ENCODE peak calls at places on chromosomes 5 and 9, in nine cellular contexts. One of them, this sample, is unnamed.

GRCh38 chr9:137244486-137245449 is 3.7 kb downstream of the TUBB4B start:
- DNase-seq in upper lobe of right lung: no peak
- DNase-seq in dorsolateral prefrontal cortex: no peak
- DNase-seq in CD8-positive, alpha-beta T cell: no peak
- DNase-seq in cardiac muscle cell: no peak
- DNase-seq in WERI-Rb-1: no peak
- DNase-seq in lower lobe of right lung: no peak
- DNase-seq in testis: no peak
- DNase-seq in psoas muscle: no peak
- DNase-seq in this sample: no peak

GRCh38 chr5:157994271-157994691 is 135.3 kb upstream of the CLINT1 start:
- DNase-seq in WERI-Rb-1: no peak
- DNase-seq in psoas muscle: no peak
- DNase-seq in lower lobe of right lung: no peak
- DNase-seq in dorsolateral prefrontal cortex: no peak
- DNase-seq in cardiac muscle cell: no peak
- DNase-seq in upper lobe of right lung: no peak
- DNase-seq in CD8-positive, alpha-beta T cell: no peak
- DNase-seq in testis: no peak
- DNase-seq in this sample: peak; percentile 8

GRCh38 chr5:83711982-83712601 is 8.6 kb downstream of the HAPLN1 start:
- DNase-seq in cardiac muscle cell: peak; percentile 66
- DNase-seq in upper lobe of right lung: no peak
- DNase-seq in lower lobe of right lung: no peak
- DNase-seq in psoas muscle: no peak
- DNase-seq in WERI-Rb-1: peak; percentile 63
- DNase-seq in CD8-positive, alpha-beta T cell: no peak
- DNase-seq in dorsolateral prefrontal cortex: no peak
- DNase-seq in testis: peak; percentile 73
- DNase-seq in this sample: no peak

GRCh38 chr5:40137223-40137622 is 542.5 kb upstream of the PTGER4 start:
- DNase-seq in cardiac muscle cell: no peak
- DNase-seq in WERI-Rb-1: no peak
- DNase-seq in CD8-positive, alpha-beta T cell: no peak
- DNase-seq in testis: no peak
- DNase-seq in psoas muscle: no peak
- DNase-seq in upper lobe of right lung: no peak
- DNase-seq in dorsolateral prefrontal cortex: no peak
- DNase-seq in lower lobe of right lung: no peak
- DNase-seq in this sample: no peak

GRCh38 chr9:33932078-33932807 is 115.3 kb downstream of the UBE2R2 start:
- DNase-seq in psoas muscle: no peak
- DNase-seq in upper lobe of right lung: no peak
- DNase-seq in testis: peak; percentile 11
- DNase-seq in CD8-positive, alpha-beta T cell: no peak
- DNase-seq in lower lobe of right lung: no peak
- DNase-seq in cardiac muscle cell: no peak
- DNase-seq in dorsolateral prefrontal cortex: no peak
- DNase-seq in WERI-Rb-1: no peak
- DNase-seq in this sample: no peak

GRCh38 chr9:90870646-90871326 is 69.2 kb downstream of the SYK start:
- DNase-seq in psoas muscle: no peak
- DNase-seq in cardiac muscle cell: peak; percentile 59
- DNase-seq in WERI-Rb-1: peak; percentile 35
- DNase-seq in CD8-positive, alpha-beta T cell: no peak
- DNase-seq in lower lobe of right lung: no peak
- DNase-seq in dorsolateral prefrontal cortex: no peak
- DNase-seq in testis: peak; percentile 48
- DNase-seq in upper lobe of right lung: no peak
- DNase-seq in this sample: peak; percentile 16

GRCh38 chr9:97781902-97782301 is 71.1 kb upstream of the FOXE1 start:
- DNase-seq in WERI-Rb-1: no peak
- DNase-seq in dorsolateral prefrontal cortex: no peak
- DNase-seq in CD8-positive, alpha-beta T cell: no peak
- DNase-seq in psoas muscle: no peak
- DNase-seq in lower lobe of right lung: no peak
- DNase-seq in testis: no peak
- DNase-seq in cardiac muscle cell: no peak
- DNase-seq in upper lobe of right lung: no peak
- DNase-seq in this sample: no peak

GRCh38 chr9:130237763-130238524 is 27.6 kb upstream of the HMCN2 start:
- DNase-seq in cardiac muscle cell: no peak
- DNase-seq in testis: no peak
- DNase-seq in dorsolateral prefrontal cortex: no peak
- DNase-seq in CD8-positive, alpha-beta T cell: no peak
- DNase-seq in WERI-Rb-1: no peak
- DNase-seq in upper lobe of right lung: peak; percentile 84
- DNase-seq in psoas muscle: no peak
- DNase-seq in lower lobe of right lung: peak; percentile 81
- DNase-seq in this sample: no peak

GRCh38 chr9:81871695-81872094 is 56.5 kb upstream of the SPATA31D4 start:
- DNase-seq in upper lobe of right lung: no peak
- DNase-seq in WERI-Rb-1: no peak
- DNase-seq in dorsolateral prefrontal cortex: no peak
- DNase-seq in lower lobe of right lung: no peak
- DNase-seq in cardiac muscle cell: peak; percentile 44
- DNase-seq in psoas muscle: no peak
- DNase-seq in testis: no peak
- DNase-seq in CD8-positive, alpha-beta T cell: no peak
- DNase-seq in this sample: no peak

GRCh38 chr9:134192951-134193731 is 28.8 kb upstream of the RNU6ATAC start:
- DNase-seq in psoas muscle: peak; percentile 10
- DNase-seq in CD8-positive, alpha-beta T cell: no peak
- DNase-seq in upper lobe of right lung: peak; percentile 74
- DNase-seq in cardiac muscle cell: no peak
- DNase-seq in dorsolateral prefrontal cortex: no peak
- DNase-seq in lower lobe of right lung: peak; percentile 63
- DNase-seq in testis: no peak
- DNase-seq in WERI-Rb-1: no peak
- DNase-seq in this sample: no peak

GRCh38 chr9:93520523-93520922 is 55.9 kb upstream of the PHF2 start:
- DNase-seq in WERI-Rb-1: no peak
- DNase-seq in CD8-positive, alpha-beta T cell: no peak
- DNase-seq in cardiac muscle cell: no peak
- DNase-seq in testis: no peak
- DNase-seq in dorsolateral prefrontal cortex: no peak
- DNase-seq in psoas muscle: no peak
- DNase-seq in lower lobe of right lung: no peak
- DNase-seq in upper lobe of right lung: no peak
- DNase-seq in this sample: no peak

GRCh38 chr5:39005566-39006232 is 68.5 kb downstream of the RICTOR start:
- DNase-seq in upper lobe of right lung: no peak
- DNase-seq in WERI-Rb-1: peak; percentile 41
- DNase-seq in dorsolateral prefrontal cortex: no peak
- DNase-seq in testis: no peak
- DNase-seq in psoas muscle: no peak
- DNase-seq in CD8-positive, alpha-beta T cell: no peak
- DNase-seq in lower lobe of right lung: no peak
- DNase-seq in cardiac muscle cell: no peak
- DNase-seq in this sample: no peak
- TF ChIP-seq CTCF in upper lobe of right lung: peak; percentile 46
- TF ChIP-seq CTCF in WERI-Rb-1: peak; percentile 59
- TF ChIP-seq CTCF in dorsolateral prefrontal cortex: peak; percentile 48
- TF ChIP-seq CTCF in testis: no peak
- TF ChIP-seq CTCF in psoas muscle: peak; percentile 63
- TF ChIP-seq CTCF in CD8-positive, alpha-beta T cell: no peak
- TF ChIP-seq CTCF in lower lobe of right lung: peak; percentile 38
- TF ChIP-seq CTCF in cardiac muscle cell: peak; percentile 24
- TF ChIP-seq CTCF in this sample: peak; percentile 64

DNA sequence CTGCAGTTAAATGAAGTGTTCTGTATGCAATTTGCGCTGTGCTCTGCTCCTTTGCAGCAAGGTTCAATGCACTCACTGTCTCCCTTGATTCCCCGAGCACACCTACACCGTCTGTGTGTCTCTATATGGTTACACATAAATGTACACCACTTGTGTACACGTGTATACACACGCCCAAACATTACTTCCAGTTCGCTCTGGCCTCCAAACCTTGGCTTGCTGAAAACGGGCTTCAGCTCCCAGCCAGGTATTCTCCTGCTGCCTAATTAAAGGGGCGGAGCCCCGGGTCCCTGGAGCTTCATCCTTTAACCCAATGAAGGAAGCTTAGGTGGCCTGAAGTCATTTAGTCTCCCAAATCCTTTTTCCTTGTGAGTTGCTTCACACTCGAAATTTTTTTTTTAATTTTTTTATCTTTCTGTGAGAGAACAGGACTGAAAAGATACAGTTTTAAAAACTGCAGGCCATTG is 4.6 kb downstream of the ISL1 start:
- DNase-seq in cardiac muscle cell: no peak
- DNase-seq in lower lobe of right lung: no peak
- DNase-seq in psoas muscle: no peak
- DNase-seq in testis: no peak
- DNase-seq in upper lobe of right lung: no peak
- DNase-seq in WERI-Rb-1: no peak
- DNase-seq in dorsolateral prefrontal cortex: no peak
- DNase-seq in CD8-positive, alpha-beta T cell: no peak
- DNase-seq in this sample: no peak
- H3K27me3 ChIP-seq in cardiac muscle cell: peaks cover 36% of the 10 kb centered on the region
- H3K27me3 ChIP-seq in lower lobe of right lung: peaks cover 92% of the 10 kb centered on the region
- H3K27me3 ChIP-seq in psoas muscle: peaks cover 23% of the 10 kb centered on the region
- H3K27me3 ChIP-seq in testis: no peaks in the 10 kb centered on the region
- H3K27me3 ChIP-seq in upper lobe of right lung: peaks cover 98% of the 10 kb centered on the region
- H3K27me3 ChIP-seq in WERI-Rb-1: peaks cover 87% of the 10 kb centered on the region
- H3K27me3 ChIP-seq in dorsolateral prefrontal cortex: peaks cover 100% of the 10 kb centered on the region
- H3K27me3 ChIP-seq in CD8-positive, alpha-beta T cell: peaks cover 5% of the 10 kb centered on the region
- H3K27me3 ChIP-seq in this sample: peaks cover 79% of the 10 kb centered on the region

DNA sequence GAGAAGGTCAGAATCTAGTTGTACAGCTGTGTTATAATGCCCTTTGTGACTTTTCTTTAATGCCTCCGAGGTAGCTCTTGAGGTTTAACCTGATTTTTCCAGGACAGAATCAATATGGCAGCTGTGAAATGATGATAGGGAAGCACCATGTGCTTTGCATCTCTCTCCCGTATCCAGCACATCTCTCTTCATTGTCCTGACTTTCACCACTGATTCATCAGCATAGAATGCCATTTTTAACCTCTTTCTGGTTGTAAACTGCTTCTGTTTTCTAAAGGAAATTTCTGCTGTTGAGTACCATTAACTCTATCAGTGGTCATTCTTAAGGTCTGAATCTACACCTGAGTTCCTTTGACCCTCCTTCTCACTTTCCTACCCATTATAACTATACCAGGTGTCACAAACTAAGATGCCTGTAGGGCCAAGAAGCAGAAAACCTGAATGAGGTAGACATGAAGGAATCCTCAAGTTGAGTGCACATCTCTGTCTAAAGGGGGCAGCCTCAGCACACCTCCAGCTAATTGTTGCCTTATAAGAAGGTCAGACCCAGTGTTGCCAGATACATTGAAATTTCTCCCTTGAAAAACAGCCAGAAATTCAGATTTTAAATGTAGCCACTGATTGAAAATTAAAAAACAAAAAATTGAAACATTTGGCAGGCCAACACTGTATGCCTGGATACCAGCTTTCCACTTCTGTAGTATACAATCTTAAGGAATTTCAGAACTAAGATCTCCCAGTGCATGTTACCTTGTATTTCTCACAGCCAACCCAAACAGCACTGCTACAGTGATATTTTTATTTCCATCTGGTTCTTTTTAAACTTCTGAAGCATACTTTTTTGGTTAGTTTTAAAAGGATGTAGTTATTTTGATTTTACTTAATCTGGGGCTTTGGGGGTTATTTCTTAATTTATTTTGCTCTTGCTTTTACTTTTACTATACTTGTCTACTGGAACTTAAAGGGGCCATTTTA is 35.8 kb upstream of the TLX3 start:
- DNase-seq in lower lobe of right lung: no peak
- DNase-seq in testis: peak; percentile 70
- DNase-seq in cardiac muscle cell: peak; percentile 59
- DNase-seq in upper lobe of right lung: no peak
- DNase-seq in WERI-Rb-1: peak; percentile 30
- DNase-seq in dorsolateral prefrontal cortex: no peak
- DNase-seq in CD8-positive, alpha-beta T cell: no peak
- DNase-seq in psoas muscle: no peak
- DNase-seq in this sample: no peak
- TF ChIP-seq CTCF in lower lobe of right lung: no peak
- TF ChIP-seq CTCF in testis: peak; percentile 25
- TF ChIP-seq CTCF in cardiac muscle cell: peak; percentile 51
- TF ChIP-seq CTCF in upper lobe of right lung: no peak
- TF ChIP-seq CTCF in WERI-Rb-1: peak; percentile 60
- TF ChIP-seq CTCF in dorsolateral prefrontal cortex: no peak
- TF ChIP-seq CTCF in CD8-positive, alpha-beta T cell: no peak
- TF ChIP-seq CTCF in psoas muscle: no peak
- TF ChIP-seq CTCF in this sample: no peak

DNA sequence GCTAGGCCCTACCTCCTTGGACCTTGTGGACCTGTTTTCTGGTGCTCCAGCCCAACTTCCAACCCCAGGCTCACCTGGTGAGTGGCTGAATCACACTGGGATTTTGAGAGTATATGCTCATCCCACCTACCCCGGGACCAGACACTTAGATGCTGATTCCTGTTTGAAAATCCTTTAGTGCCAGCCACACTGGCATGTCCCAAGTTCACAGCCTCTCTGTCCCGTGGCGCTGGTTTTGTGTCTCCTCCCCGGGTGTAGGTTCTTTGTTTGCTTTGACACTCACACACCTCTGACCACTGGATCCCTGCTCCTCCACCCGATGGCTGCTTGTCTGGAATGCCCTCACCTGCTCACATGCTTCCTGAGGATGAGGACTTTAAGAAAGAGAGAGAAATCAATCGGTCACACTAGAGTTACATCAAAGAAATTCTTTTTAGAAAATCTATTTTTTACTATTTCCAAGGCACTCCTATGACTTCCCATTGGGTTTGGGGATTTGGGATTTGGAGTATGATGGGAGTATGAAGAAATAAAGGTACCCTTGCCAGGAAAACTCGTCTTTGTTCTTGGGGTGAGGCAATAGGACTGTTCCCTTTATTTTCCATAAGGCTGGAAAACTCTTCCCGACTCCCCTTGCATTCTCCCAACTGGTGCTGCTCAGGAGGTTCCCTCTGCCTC is 7.3 kb upstream of the SLC25A48 start:
- DNase-seq in dorsolateral prefrontal cortex: no peak
- DNase-seq in cardiac muscle cell: no peak
- DNase-seq in testis: no peak
- DNase-seq in psoas muscle: no peak
- DNase-seq in lower lobe of right lung: no peak
- DNase-seq in upper lobe of right lung: no peak
- DNase-seq in WERI-Rb-1: no peak
- DNase-seq in CD8-positive, alpha-beta T cell: no peak
- DNase-seq in this sample: no peak
- H3K27me3 ChIP-seq in dorsolateral prefrontal cortex: peaks cover 4% of the 10 kb centered on the region
- H3K27me3 ChIP-seq in cardiac muscle cell: peaks cover 17% of the 10 kb centered on the region
- H3K27me3 ChIP-seq in testis: no peaks in the 10 kb centered on the region
- H3K27me3 ChIP-seq in psoas muscle: peaks cover 2% of the 10 kb centered on the region
- H3K27me3 ChIP-seq in lower lobe of right lung: peaks cover 18% of the 10 kb centered on the region
- H3K27me3 ChIP-seq in upper lobe of right lung: peaks cover 6% of the 10 kb centered on the region
- H3K27me3 ChIP-seq in WERI-Rb-1: peaks cover 57% of the 10 kb centered on the region
- H3K27me3 ChIP-seq in CD8-positive, alpha-beta T cell: no peaks in the 10 kb centered on the region
- H3K27me3 ChIP-seq in this sample: peaks cover 4% of the 10 kb centered on the region